ENCODE peak calls at places on chromosomes 13 and 19, in six cellular contexts. One of them, this sample, is unnamed. For H3K36me3, the result is how much of the 10 kb centered on the place peaks cover.

GRCh38 chr19:38251564-38252051 is 4.6 kb downstream of the PPP1R14A start:
- DNase-seq in left lung: no peak
- DNase-seq in thoracic aorta: no peak
- DNase-seq in SK-N-SH: no peak
- DNase-seq in astrocyte: no peak
- DNase-seq in spleen: no peak
- DNase-seq in this sample: peak

GRCh38 chr13:37657134-37657533 is 58.6 kb upstream of the POSTN start:
- DNase-seq in left lung: no peak
- DNase-seq in thoracic aorta: no peak
- DNase-seq in SK-N-SH: no peak
- DNase-seq in astrocyte: peak
- DNase-seq in spleen: no peak
- DNase-seq in this sample: no peak

GRCh38 chr13:100130092-100130491 is 41.2 kb downstream of the PCCA start:
- DNase-seq in left lung: no peak
- DNase-seq in thoracic aorta: no peak
- DNase-seq in SK-N-SH: no peak
- DNase-seq in astrocyte: peak
- DNase-seq in spleen: no peak
- DNase-seq in this sample: no peak

GRCh38 chr13:74288361-74288911 is 154.2 kb upstream of the KLF12 start:
- DNase-seq in left lung: no peak
- DNase-seq in thoracic aorta: no peak
- DNase-seq in SK-N-SH: peak
- DNase-seq in astrocyte: peak
- DNase-seq in spleen: peak
- DNase-seq in this sample: peak

GRCh38 chr13:28000567-28000966 is 12.1 kb upstream of the URAD start:
- DNase-seq in left lung: no peak
- DNase-seq in thoracic aorta: no peak
- DNase-seq in SK-N-SH: no peak
- DNase-seq in astrocyte: no peak
- DNase-seq in spleen: no peak
- DNase-seq in this sample: no peak

GRCh38 chr19:44625531-44626066 is 12.2 kb downstream of the IGSF23 start:
- DNase-seq in left lung: no peak
- DNase-seq in thoracic aorta: no peak
- DNase-seq in SK-N-SH: no peak
- DNase-seq in astrocyte: no peak
- DNase-seq in spleen: no peak
- DNase-seq in this sample: no peak

GRCh38 chr19:39802958-39803357 is 24.3 kb downstream of the LEUTX start:
- DNase-seq in left lung: no peak
- DNase-seq in thoracic aorta: no peak
- DNase-seq in SK-N-SH: no peak
- DNase-seq in astrocyte: no peak
- DNase-seq in spleen: no peak
- DNase-seq in this sample: no peak

GRCh38 chr13:81172603-81173002 is 831.7 kb upstream of the SPRY2 start:
- DNase-seq in left lung: no peak
- DNase-seq in thoracic aorta: no peak
- DNase-seq in SK-N-SH: no peak
- DNase-seq in astrocyte: no peak
- DNase-seq in spleen: no peak
- DNase-seq in this sample: no peak

GRCh38 chr19:3986260-3987041 is 1.2 kb upstream of the EEF2 start:
- DNase-seq in left lung: no peak
- DNase-seq in thoracic aorta: no peak
- DNase-seq in SK-N-SH: peak
- DNase-seq in astrocyte: peak
- DNase-seq in spleen: no peak
- DNase-seq in this sample: no peak

GRCh38 chr13:38819053-38819452 is 132.2 kb downstream of the FREM2 start:
- DNase-seq in left lung: no peak
- DNase-seq in thoracic aorta: no peak
- DNase-seq in SK-N-SH: no peak
- DNase-seq in astrocyte: peak
- DNase-seq in spleen: no peak
- DNase-seq in this sample: no peak
- H3K27ac ChIP-seq in left lung: no peak
- H3K27ac ChIP-seq in thoracic aorta: no peak
- H3K27ac ChIP-seq in SK-N-SH: no peak
- H3K27ac ChIP-seq in astrocyte: no peak
- H3K27ac ChIP-seq in spleen: no peak
- H3K27ac ChIP-seq in this sample: no peak

GRCh38 chr19:11612816-11613511 is 15.7 kb downstream of the ZNF627 start:
- DNase-seq in left lung: no peak
- DNase-seq in thoracic aorta: no peak
- DNase-seq in SK-N-SH: no peak
- DNase-seq in astrocyte: no peak
- DNase-seq in spleen: no peak
- DNase-seq in this sample: no peak

GRCh38 chr19:11611730-11612129 is 14.4 kb downstream of the ZNF627 start:
- DNase-seq in left lung: no peak
- DNase-seq in thoracic aorta: no peak
- DNase-seq in SK-N-SH: no peak
- DNase-seq in astrocyte: no peak
- DNase-seq in spleen: no peak
- DNase-seq in this sample: no peak

DNA sequence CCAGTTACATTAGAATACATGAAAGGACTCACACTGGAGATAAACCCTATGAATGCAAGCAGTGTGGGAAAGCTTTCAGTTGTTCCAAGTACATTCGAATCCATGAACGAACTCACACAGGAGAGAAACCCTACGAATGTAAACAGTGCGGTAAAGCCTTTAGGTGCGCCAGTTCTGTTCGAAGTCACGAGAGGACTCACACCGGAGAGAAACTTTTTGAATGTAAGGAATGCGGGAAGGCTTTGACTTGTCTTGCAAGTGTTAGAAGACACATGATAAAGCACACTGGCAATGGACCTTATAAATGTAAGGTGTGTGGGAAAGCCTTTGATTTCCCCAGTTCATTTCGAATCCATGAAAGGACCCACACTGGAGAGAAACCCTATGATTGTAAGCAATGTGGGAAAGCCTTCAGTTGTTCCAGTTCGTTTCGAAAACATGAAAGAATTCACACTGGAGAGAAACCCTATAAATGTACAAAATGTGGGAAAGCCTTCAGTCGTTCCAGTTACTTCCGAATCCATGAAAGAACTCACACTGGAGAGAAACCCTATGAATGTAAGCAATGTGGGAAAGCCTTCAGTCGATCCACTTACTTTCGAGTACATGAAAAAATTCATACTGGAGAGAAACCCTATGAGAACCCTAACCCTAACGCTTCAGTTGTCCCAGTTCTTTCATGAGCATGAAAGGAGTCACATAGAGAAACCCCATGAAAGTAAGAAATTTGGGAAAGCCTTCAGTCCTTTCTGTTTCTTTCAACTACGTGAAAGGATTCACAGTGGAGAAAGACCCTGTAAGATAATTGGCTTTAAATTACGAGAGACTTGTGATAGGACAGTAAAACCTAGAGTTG is 20.2 kb downstream of the ZNF627 start:
- DNase-seq in left lung: no peak
- DNase-seq in thoracic aorta: no peak
- DNase-seq in SK-N-SH: no peak
- DNase-seq in astrocyte: no peak
- DNase-seq in spleen: no peak
- DNase-seq in this sample: no peak
- H3K4me3 ChIP-seq in left lung: no peak
- H3K4me3 ChIP-seq in thoracic aorta: no peak
- H3K4me3 ChIP-seq in SK-N-SH: peak
- H3K4me3 ChIP-seq in astrocyte: peak
- H3K4me3 ChIP-seq in spleen: no peak
- H3K4me3 ChIP-seq in this sample: no peak

GRCh38 chr19:36915992-36916830 is at the start of the genes ZNF568 and ZNF829:
- DNase-seq in left lung: peak
- DNase-seq in thoracic aorta: peak
- DNase-seq in SK-N-SH: peak
- DNase-seq in astrocyte: peak
- DNase-seq in spleen: peak
- DNase-seq in this sample: peak

GRCh38 chr19:36916991-36917390 is 859 bp downstream of the ZNF568 start:
- DNase-seq in left lung: no peak
- DNase-seq in thoracic aorta: no peak
- DNase-seq in SK-N-SH: peak
- DNase-seq in astrocyte: peak
- DNase-seq in spleen: no peak
- DNase-seq in this sample: no peak

GRCh38 chr19:36918090-36918489 is 2.0 kb downstream of the ZNF568 start:
- DNase-seq in left lung: no peak
- DNase-seq in thoracic aorta: no peak
- DNase-seq in SK-N-SH: no peak
- DNase-seq in astrocyte: no peak
- DNase-seq in spleen: no peak
- DNase-seq in this sample: no peak
- H3K36me3 ChIP-seq in left lung: under half
- H3K36me3 ChIP-seq in thoracic aorta: under half
- H3K36me3 ChIP-seq in SK-N-SH: half or more
- H3K36me3 ChIP-seq in astrocyte: under half
- H3K36me3 ChIP-seq in spleen: under half
- H3K36me3 ChIP-seq in this sample: half or more

GRCh38 chr19:16131648-16132047 is 11.8 kb upstream of the HSH2D start:
- DNase-seq in left lung: no peak
- DNase-seq in thoracic aorta: no peak
- DNase-seq in SK-N-SH: no peak
- DNase-seq in astrocyte: no peak
- DNase-seq in spleen: no peak
- DNase-seq in this sample: no peak
- H3K27ac ChIP-seq in left lung: no peak
- H3K27ac ChIP-seq in thoracic aorta: no peak
- H3K27ac ChIP-seq in SK-N-SH: no peak
- H3K27ac ChIP-seq in astrocyte: no peak
- H3K27ac ChIP-seq in spleen: no peak
- H3K27ac ChIP-seq in this sample: no peak

DNA sequence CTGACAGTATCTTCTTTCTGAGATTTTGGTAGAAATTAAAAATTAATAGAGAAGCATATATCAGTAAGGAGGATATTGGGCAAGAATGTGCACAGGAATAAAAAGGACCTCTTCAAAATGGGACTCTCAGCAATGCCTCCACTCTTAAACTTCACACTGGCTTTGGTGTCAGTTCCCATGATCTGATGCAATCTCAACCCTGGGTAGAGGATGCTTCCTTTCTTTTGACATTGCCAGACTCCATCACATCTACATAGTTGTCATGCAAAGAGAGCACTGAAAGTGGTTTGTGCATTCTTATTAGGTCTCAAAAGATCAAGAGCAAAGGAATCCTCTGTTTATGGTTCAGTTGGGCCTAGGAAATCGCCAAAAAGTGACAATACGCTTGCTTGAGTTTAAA is 26.3 kb downstream of the STARD13 start:
- DNase-seq in left lung: no peak
- DNase-seq in thoracic aorta: no peak
- DNase-seq in SK-N-SH: no peak
- DNase-seq in astrocyte: no peak
- DNase-seq in spleen: no peak
- DNase-seq in this sample: no peak
- H3K4me3 ChIP-seq in left lung: no peak
- H3K4me3 ChIP-seq in thoracic aorta: no peak
- H3K4me3 ChIP-seq in SK-N-SH: no peak
- H3K4me3 ChIP-seq in astrocyte: no peak
- H3K4me3 ChIP-seq in spleen: no peak
- H3K4me3 ChIP-seq in this sample: no peak

DNA sequence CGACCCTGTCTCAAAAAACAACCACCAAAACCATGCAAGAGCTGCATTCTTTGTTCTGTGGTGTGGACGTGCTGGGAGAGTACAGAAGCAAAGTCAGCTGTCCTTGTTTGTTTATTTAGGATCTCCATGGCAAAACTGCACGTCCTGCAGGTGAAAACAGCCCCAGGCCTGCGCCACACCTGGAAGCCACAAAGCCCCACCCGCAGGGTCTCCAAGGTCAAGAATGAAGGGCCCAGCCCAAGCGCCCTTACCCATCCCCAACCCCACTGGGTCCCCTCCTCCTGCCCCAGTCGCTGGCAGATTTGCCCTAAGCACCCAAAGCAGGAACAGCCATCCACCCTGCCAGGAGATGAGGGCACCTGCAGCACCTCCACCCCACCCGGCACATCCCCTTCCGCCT is 10.5 kb downstream of the MBD3 start:
- DNase-seq in left lung: no peak
- DNase-seq in thoracic aorta: no peak
- DNase-seq in SK-N-SH: no peak
- DNase-seq in astrocyte: no peak
- DNase-seq in spleen: no peak
- DNase-seq in this sample: no peak
- H3K36me3 ChIP-seq in left lung: half or more
- H3K36me3 ChIP-seq in thoracic aorta: under half
- H3K36me3 ChIP-seq in SK-N-SH: under half
- H3K36me3 ChIP-seq in astrocyte: under half
- H3K36me3 ChIP-seq in spleen: half or more
- H3K36me3 ChIP-seq in this sample: under half

DNA sequence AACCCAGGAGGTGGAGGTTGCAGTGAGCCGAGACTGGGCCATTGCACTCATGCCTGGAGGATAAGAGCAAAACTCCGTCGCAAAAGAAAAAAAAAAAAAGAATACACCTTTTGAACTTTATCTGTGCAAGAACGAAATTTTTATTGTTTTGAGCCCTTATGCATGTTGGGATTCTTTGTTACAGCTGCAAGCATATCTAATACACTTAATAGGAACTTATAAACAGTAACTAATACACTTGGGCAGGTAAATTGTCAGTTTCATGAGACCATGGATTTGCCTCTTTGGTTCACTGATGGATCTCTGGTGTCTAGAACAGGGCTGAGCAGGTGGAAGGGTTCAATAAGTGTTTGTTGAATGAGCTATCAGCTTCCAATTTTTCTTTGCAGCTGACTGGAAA is 108.1 kb downstream of the CACNA1A start:
- DNase-seq in left lung: no peak
- DNase-seq in thoracic aorta: no peak
- DNase-seq in SK-N-SH: no peak
- DNase-seq in astrocyte: no peak
- DNase-seq in spleen: no peak
- DNase-seq in this sample: no peak
- H3K27ac ChIP-seq in left lung: no peak
- H3K27ac ChIP-seq in thoracic aorta: no peak
- H3K27ac ChIP-seq in SK-N-SH: peak
- H3K27ac ChIP-seq in astrocyte: peak
- H3K27ac ChIP-seq in spleen: no peak
- H3K27ac ChIP-seq in this sample: no peak

GRCh38 chr13:34257980-34258379 is 440.0 kb downstream of the RFC3 start:
- DNase-seq in left lung: no peak
- DNase-seq in thoracic aorta: no peak
- DNase-seq in SK-N-SH: no peak
- DNase-seq in astrocyte: no peak
- DNase-seq in spleen: no peak
- DNase-seq in this sample: no peak

GRCh38 chr13:34255695-34256094 is 437.7 kb downstream of the RFC3 start:
- DNase-seq in left lung: no peak
- DNase-seq in thoracic aorta: no peak
- DNase-seq in SK-N-SH: no peak
- DNase-seq in astrocyte: no peak
- DNase-seq in spleen: no peak
- DNase-seq in this sample: no peak

GRCh38 chr13:34258646-34259386 is 440.9 kb downstream of the RFC3 start:
- DNase-seq in left lung: no peak
- DNase-seq in thoracic aorta: no peak
- DNase-seq in SK-N-SH: peak
- DNase-seq in astrocyte: peak
- DNase-seq in spleen: no peak
- DNase-seq in this sample: no peak

GRCh38 chr13:34254366-34254765 is 436.4 kb downstream of the RFC3 start:
- DNase-seq in left lung: no peak
- DNase-seq in thoracic aorta: no peak
- DNase-seq in SK-N-SH: no peak
- DNase-seq in astrocyte: no peak
- DNase-seq in spleen: no peak
- DNase-seq in this sample: no peak

GRCh38 chr13:34256236-34256635 is 438.3 kb downstream of the RFC3 start:
- DNase-seq in left lung: no peak
- DNase-seq in thoracic aorta: no peak
- DNase-seq in SK-N-SH: no peak
- DNase-seq in astrocyte: no peak
- DNase-seq in spleen: no peak
- DNase-seq in this sample: no peak
- H3K4me3 ChIP-seq in left lung: no peak
- H3K4me3 ChIP-seq in thoracic aorta: no peak
- H3K4me3 ChIP-seq in SK-N-SH: no peak
- H3K4me3 ChIP-seq in astrocyte: no peak
- H3K4me3 ChIP-seq in spleen: no peak
- H3K4me3 ChIP-seq in this sample: no peak

This sample was measured in heart right ventricle.